ENCODE peak calls at places on chromosomes 12 and 14, in seven cellular contexts. K is neural crest cell, Q is Right ventricle myocardium superior, L is ovary, Z is GM12864, M is C1 segment of cervical spinal cord, Y is transverse colon. I is an unnamed sample.

GRCh38 chr12:17028348-17028747 is 422.4 kb upstream of the LMO3 start:
- DNase-seq in K (no peak), Q (no peak), L (no peak), Z (no peak), M (no peak), Y (no peak), I (no peak)

GRCh38 chr12:66647034-66647691 is 31.7 kb downstream of the GRIP1 start:
- DNase-seq in K (no peak), Q (no peak), L (no peak), Z (no peak), M (no peak), Y (no peak), I (no peak)

GRCh38 chr14:41766772-41767171 is 160.1 kb downstream of the LRFN5 start:
- DNase-seq in K (no peak), Q (no peak), L (no peak), Z (no peak), M (no peak), Y (no peak), I (no peak)

GRCh38 chr14:54301349-54301748 is 95.5 kb upstream of the CDKN3 start:
- DNase-seq in K (no peak), Q (no peak), L (no peak), Z (peak; percentile 4), M (no peak), Y (no peak), I (no peak)

GRCh38 chr12:108495054-108495453 is 20.0 kb upstream of the FICD start:
- DNase-seq in K (peak; percentile 43), Q (no peak), L (no peak), Z (no peak), M (no peak), Y (no peak), I (no peak)

GRCh38 chr14:102510616-102511520 is 1.3 kb upstream of the ANKRD9 start:
- DNase-seq in K (peak; percentile 59), Q (peak; percentile 69), L (no peak), Z (no peak), M (no peak), Y (peak; percentile 92), I (peak; percentile 64)

GRCh38 chr12:48861111-48861510 is 4.6 kb downstream of the RND1 start:
- DNase-seq in K (no peak), Q (no peak), L (no peak), Z (no peak), M (no peak), Y (no peak), I (no peak)

GRCh38 chr12:49367381-49368239 is at the start of gene SPATS2:
- DNase-seq in K (peak; percentile 99), Q (peak; percentile 97), L (peak; percentile 94), Z (no peak), M (no peak), Y (peak; percentile 95), I (peak; percentile 97)

GRCh38 chr12:130337476-130338303 is at the start of gene PIWIL1:
- DNase-seq in K (no peak), Q (no peak), L (no peak), Z (no peak), M (no peak), Y (no peak), I (no peak)

GRCh38 chr12:3313655-3314305 is 177.2 kb upstream of the PRMT8 start:
- DNase-seq in K (no peak), Q (peak; percentile 60), L (no peak), Z (no peak), M (peak; percentile 11), Y (no peak), I (no peak)

GRCh38 chr12:66302827-66303169 is 505 bp downstream of the HELB start:
- DNase-seq in K (no peak), Q (no peak), L (no peak), Z (no peak), M (no peak), Y (no peak), I (no peak)

GRCh38 chr14:20278414-20278813 is 27.3 kb downstream of the TTC5 start:
- DNase-seq in K (no peak), Q (peak; percentile 62), L (no peak), Z (no peak), M (no peak), Y (no peak), I (no peak)

GRCh38 chr14:60508707-60509437 is at the start of gene SIX6:
- DNase-seq in K (peak; percentile 44), Q (no peak), L (no peak), Z (no peak), M (no peak), Y (no peak), I (no peak)

GRCh38 chr12:111137968-111138367 is 217.6 kb upstream of the MYL2 start:
- DNase-seq in K (no peak), Q (no peak), L (no peak), Z (no peak), M (no peak), Y (no peak), I (no peak)

GRCh38 chr14:64474698-64475097 is 9.4 kb downstream of the AKAP5 start:
- DNase-seq in K (no peak), Q (no peak), L (no peak), Z (no peak), M (no peak), Y (no peak), I (no peak)

GRCh38 chr12:47725091-47725772 is at the start of gene ENDOU:
- DNase-seq in K (no peak), Q (no peak), L (no peak), Z (no peak), M (no peak), Y (no peak), I (peak; percentile 43)

GRCh38 chr12:30019386-30020140 is 235.8 kb upstream of the TMTC1 start:
- DNase-seq in K (no peak), Q (no peak), L (no peak), Z (no peak), M (no peak), Y (no peak), I (no peak)

GRCh38 chr12:53334822-53335221 is 1.3 kb downstream of the SP7 start:
- DNase-seq in K (no peak), Q (no peak), L (no peak), Z (no peak), M (no peak), Y (no peak), I (no peak)

GRCh38 chr12:79747274-79747673 is 56.5 kb upstream of the PAWR start:
- DNase-seq in K (no peak), Q (no peak), L (no peak), Z (no peak), M (no peak), Y (no peak), I (no peak)

GRCh38 chr14:52080171-52080800 is 11.4 kb upstream of the NID2 start:
- DNase-seq in K (no peak), Q (no peak), L (no peak), Z (no peak), M (no peak), Y (no peak), I (no peak)